ENCODE peak calls at places on chromosomes 6 and 20, in four cellular contexts. C is HepG2, V is H9, P is IMR-90. W is an unnamed sample.

GRCh38 chr6:129493396-129493902 is 216.5 kb downstream of the ARHGAP18 start:
- DNase-seq in C (peak; percentile 23), V (no peak), P (peak; percentile 78), W (no peak)

GRCh38 chr20:10639762-10640556 is 33.8 kb downstream of the JAG1 start:
- DNase-seq in C (no peak), V (no peak), P (no peak), W (no peak)

GRCh38 chr6:25138697-25139051 is 140.5 kb upstream of the CARMIL1 start:
- DNase-seq in C (no peak), V (no peak), P (peak; percentile 30), W (no peak)

GRCh38 chr6:161057103-161058091 is 65.8 kb downstream of the MAP3K4 start:
- DNase-seq in C (no peak), V (no peak), P (no peak), W (no peak)

GRCh38 chr6:122381494-122382083 is 17.9 kb upstream of the HSF2 start:
- DNase-seq in C (peak; percentile 69), V (peak; percentile 75), P (peak; percentile 79), W (peak; percentile 17)

GRCh38 chr6:52420668-52421358 is 671 bp downstream of the EFHC1 start:
- DNase-seq in C (peak; percentile 76), V (peak; percentile 64), P (peak; percentile 33), W (no peak)

GRCh38 chr20:63587781-63588591 is 13.9 kb upstream of the HELZ2 start:
- DNase-seq in C (no peak), V (no peak), P (no peak), W (no peak)

GRCh38 chr20:14644698-14645097 is 307.3 kb upstream of the FLRT3 start:
- DNase-seq in C (no peak), V (no peak), P (no peak), W (no peak)

GRCh38 chr6:52019092-52019491 is 68.3 kb downstream of the PKHD1 start:
- DNase-seq in C (no peak), V (no peak), P (no peak), W (no peak)

GRCh38 chr20:62120990-62121775 is 1.1 kb upstream of the LSM14B start:
- DNase-seq in C (no peak), V (no peak), P (peak; percentile 61), W (no peak)

GRCh38 chr20:10603971-10604864 is 69.6 kb downstream of the JAG1 start:
- DNase-seq in C (peak; percentile 99), V (no peak), P (peak; percentile 94), W (no peak)

GRCh38 chr6:43299338-43300293 is 1.6 kb downstream of the SLC22A7 start:
- DNase-seq in C (no peak), V (no peak), P (no peak), W (no peak)

GRCh38 chr20:49916146-49917002 is 1.0 kb upstream of the SPATA2 start:
- DNase-seq in C (peak; percentile 100), V (no peak), P (peak; percentile 55), W (no peak)

GRCh38 chr6:16278048-16278724 is 39.8 kb downstream of the GMPR start:
- DNase-seq in C (no peak), V (no peak), P (peak; percentile 21), W (no peak)

DNA sequence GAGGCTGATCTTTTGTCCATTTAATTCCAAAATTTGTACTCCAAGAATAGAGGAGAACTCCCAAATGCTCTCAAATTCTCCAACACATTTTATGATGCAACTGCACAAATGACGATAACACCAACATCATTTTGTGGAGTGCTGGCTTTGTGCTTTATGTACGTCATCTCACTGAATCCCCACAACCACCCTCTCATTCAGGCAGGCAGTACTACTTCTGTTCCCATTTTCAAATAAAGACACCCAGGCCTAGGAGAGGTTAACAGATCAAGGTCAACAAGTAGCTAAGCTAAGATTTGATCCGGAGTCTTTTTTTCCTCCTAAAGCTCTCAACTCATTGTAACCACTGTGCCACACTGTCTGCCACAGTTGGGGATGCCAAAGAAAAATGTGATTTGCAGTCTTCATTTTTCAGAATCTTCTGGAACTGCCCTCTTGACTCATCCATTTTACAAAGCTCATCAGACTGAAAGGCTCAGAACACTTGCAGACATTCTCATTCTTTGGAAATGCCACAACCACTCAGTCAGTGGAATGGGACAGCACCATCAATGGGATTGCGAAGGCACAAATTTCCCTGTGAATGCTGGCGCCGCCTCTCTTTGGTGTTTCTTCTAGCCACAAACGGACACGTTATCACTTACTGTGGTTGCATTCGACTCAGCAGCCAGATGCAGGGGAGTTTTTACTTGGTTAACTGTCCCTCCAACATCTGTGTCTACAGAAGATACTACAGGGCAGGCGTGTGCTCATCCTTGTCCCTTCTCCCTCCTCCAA is 184.4 kb downstream of the GJA10 start:
- DNase-seq in C (no peak), V (no peak), P (no peak), W (no peak)
- H2AFZ ChIP-seq in C (no peak overlapping the region), V (no peak overlapping the region), P (no peak overlapping the region), W (no peak overlapping the region)

DNA sequence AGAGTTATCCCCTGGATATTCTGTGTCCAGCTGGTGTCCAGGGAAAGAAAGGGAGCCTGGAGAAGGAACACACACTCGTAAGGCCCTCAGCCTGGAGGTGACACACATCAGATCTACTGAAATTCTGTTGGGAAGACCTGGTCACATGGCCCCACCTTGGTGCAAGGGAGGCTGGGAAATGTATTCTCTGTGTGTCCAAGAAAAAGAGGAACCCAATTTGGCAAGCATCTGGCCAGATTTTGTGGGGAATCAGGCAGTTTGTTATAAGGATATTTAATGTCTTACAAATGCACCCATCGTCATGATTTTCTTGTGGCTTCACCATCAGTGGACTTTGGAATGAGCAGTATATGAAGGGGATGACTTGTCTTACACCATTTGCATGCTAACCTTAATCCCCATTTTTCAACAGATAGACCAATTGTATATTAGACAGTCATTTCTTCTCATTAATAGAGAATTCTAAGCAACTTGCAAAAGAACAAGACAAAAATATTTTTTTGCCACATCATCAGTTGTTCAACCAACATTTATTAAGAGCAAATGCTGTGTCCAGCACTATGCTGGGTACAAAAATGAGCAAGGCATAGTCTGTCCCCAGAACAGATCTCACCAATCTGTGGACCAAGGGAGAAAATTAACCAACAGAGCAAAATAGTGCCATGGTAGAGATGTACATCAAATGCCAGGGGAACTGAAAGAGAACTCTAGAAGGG is 59.7 kb downstream of the ISM1 start:
- DNase-seq in C (no peak), V (no peak), P (no peak), W (no peak)
- TF ChIP-seq CTCF in C (no peak), V (no peak), P (no peak), W (no peak)

GRCh38 chr6:127471379-127472255 is 12.4 kb upstream of the KIAA0408 start:
- DNase-seq in C (no peak), V (no peak), P (peak; percentile 23), W (no peak)
- H2AFZ ChIP-seq in C (no peak overlapping the region), V (no peak overlapping the region), P (no peak overlapping the region), W (no peak overlapping the region)

GRCh38 chr20:5160882-5161281 is 34.1 kb downstream of the CDS2 start:
- DNase-seq in C (no peak), V (no peak), P (peak; percentile 39), W (no peak)
- TF ChIP-seq CTCF in C (no peak), V (no peak), P (no peak), W (no peak)

GRCh38 chr6:110041149-110041548 is 63.0 kb downstream of the GPR6 start:
- DNase-seq in C (no peak), V (no peak), P (no peak), W (no peak)

GRCh38 chr6:110043366-110043994 is 65.4 kb downstream of the GPR6 start:
- DNase-seq in C (no peak), V (no peak), P (no peak), W (no peak)

GRCh38 chr6:110044093-110044492 is 66.0 kb downstream of the GPR6 start:
- DNase-seq in C (no peak), V (no peak), P (no peak), W (no peak)

GRCh38 chr6:110041830-110042229 is 63.7 kb downstream of the GPR6 start:
- DNase-seq in C (no peak), V (no peak), P (no peak), W (no peak)

DNA sequence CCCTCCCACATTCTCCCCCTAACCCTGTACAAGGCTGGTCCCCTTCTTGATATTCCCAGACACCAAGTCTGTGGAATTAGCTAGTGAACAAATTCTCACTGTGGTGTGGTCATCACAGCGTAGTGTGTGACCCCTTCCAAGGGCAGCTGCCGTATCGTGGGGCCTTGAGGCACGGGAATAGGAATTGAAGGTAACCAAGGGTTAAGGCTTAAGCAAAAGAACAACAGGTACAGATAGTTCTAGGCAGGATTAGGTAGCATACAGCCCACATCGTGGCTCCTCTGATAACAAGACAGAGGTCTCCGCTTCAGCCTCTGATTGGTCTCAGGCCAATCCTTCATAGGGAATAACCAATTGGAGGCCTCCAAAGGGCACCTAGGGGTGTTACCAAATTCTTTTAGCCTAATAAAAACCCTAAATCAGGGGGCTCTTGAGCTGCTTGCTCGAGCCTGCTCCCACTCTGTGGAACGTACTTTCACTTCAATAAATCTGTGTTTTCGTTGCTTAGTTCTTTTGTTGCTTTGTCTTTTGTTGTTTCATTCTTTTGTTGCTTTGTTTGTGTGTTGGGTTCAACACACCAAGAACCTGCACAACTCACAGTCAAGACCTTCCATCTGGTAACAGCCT is 64.7 kb downstream of the GPR6 start:
- DNase-seq in C (no peak), V (no peak), P (no peak), W (no peak)
- H2AFZ ChIP-seq in C (peak overlapping the region; percentile 32), V (no peak overlapping the region), P (no peak overlapping the region), W (no peak overlapping the region)

GRCh38 chr6:3068329-3069223 is at the start of gene RIPK1:
- DNase-seq in C (peak; percentile 89), V (peak; percentile 90), P (peak; percentile 84), W (no peak)
- TF ChIP-seq CTCF in C (peak; percentile 80), V (peak; percentile 45), P (peak; percentile 48), W (no peak)

GRCh38 chr6:67064323-67064722 is 1357.3 kb upstream of the EYS start:
- DNase-seq in C (no peak), V (no peak), P (no peak), W (no peak)
- H2AFZ ChIP-seq in C (no peak overlapping the region), V (no peak overlapping the region), P (no peak overlapping the region), W (no peak overlapping the region)